ENCODE peak calls at places on chromosome 13, in nine cellular contexts. J is body of pancreas, W is ascending aorta, R is tibial artery, H is ovary, E is fibroblast of lung, U is endodermal cell, M is AG04449, K is NB4. A is an unnamed sample.

GRCh38 chr13:49435992-49436391 is 7.9 kb downstream of the CAB39L start:
- DNase-seq in M (no peak), J (no peak), K (no peak), R (no peak), W (no peak), H (no peak), U (no peak), E (peak), A (peak)

GRCh38 chr13:109790951-109791605 is 4.7 kb upstream of the IRS2 start:
- DNase-seq in W (no peak), R (no peak), M (no peak), E (peak), U (peak), H (no peak), K (peak), J (peak), A (no peak)

GRCh38 chr13:111531505-111531904 is 211.1 kb downstream of the TEX29 start:
- DNase-seq in W (no peak), J (peak), E (no peak), K (peak), H (no peak), R (no peak), U (no peak), M (no peak), A (no peak)

GRCh38 chr13:39875583-39875982 is 220.1 kb downstream of the COG6 start:
- DNase-seq in H (no peak), R (no peak), K (no peak), U (no peak), J (no peak), W (no peak), E (no peak), M (no peak), A (peak)

GRCh38 chr13:20456737-20457136 is 68.9 kb downstream of the CRYL1 start:
- DNase-seq in J (no peak), W (no peak), E (no peak), M (no peak), U (no peak), R (no peak), K (no peak), H (no peak), A (no peak)

GRCh38 chr13:97559981-97560380 is 126.0 kb downstream of the RAP2A start:
- DNase-seq in K (no peak), E (no peak), R (no peak), J (no peak), W (no peak), H (no peak), U (no peak), M (no peak), A (no peak)

GRCh38 chr13:71028884-71029283 is 838.1 kb downstream of the DACH1 start:
- DNase-seq in K (no peak), E (no peak), R (no peak), J (no peak), W (no peak), U (no peak), H (no peak), M (no peak), A (no peak)

GRCh38 chr13:75931116-75931515 is 295.0 kb downstream of the LMO7 start:
- DNase-seq in W (no peak), E (peak), J (no peak), H (no peak), U (no peak), R (no peak), M (peak), K (no peak), A (no peak)

DNA sequence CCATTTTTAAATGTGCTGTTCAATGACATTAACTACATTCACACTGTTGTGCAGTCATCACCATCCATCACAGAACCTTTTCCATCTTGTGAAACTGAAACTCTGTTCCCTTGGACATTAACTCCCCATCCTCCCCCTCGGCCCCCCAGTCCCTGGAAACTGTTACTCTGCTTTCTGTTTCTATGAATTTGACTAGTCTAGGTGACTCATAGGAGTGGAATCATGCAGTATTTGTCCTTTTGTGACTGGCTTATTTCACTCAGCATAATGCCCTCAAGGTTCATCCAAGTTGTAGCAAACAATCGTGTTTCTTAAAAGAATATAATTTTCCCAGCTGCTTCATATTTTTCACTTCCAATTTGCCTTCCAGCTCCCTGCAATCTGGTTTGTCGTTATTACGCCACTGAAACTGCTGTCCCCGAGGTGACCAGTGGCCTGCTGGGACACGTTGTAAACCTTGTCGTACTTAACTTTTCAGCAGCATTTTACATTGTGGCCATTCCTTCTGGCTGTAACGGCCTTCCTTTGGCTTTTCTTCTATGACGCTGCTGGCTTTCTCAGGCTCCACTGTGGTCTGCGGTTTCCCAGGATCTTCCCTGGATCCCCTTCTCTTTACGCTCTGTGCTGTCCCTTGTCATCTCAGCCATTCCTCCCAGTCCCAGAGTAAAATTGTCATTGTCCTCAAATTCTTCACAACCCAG is 74.0 kb downstream of the DHRS12 start:
- DNase-seq in E (peak), U (no peak), H (peak), J (no peak), K (peak), M (peak), R (peak), W (peak), A (peak)
- H3K4me3 ChIP-seq in E (peak), U (no peak), H (no peak), J (no peak), K (peak), M (no peak), R (peak), W (peak), A (peak)

GRCh38 chr13:27449936-27450828 is at the start of gene MTIF3:
- DNase-seq in J (peak), H (peak), U (peak), K (peak), W (peak), E (peak), M (peak), R (peak), A (peak)
- TF ChIP-seq CTCF in J (peak), H (no peak), U (no peak), K (no peak), W (no peak), E (no peak), M (no peak), R (no peak), A (peak)

GRCh38 chr13:77323858-77324257 is 3.0 kb downstream of the MYCBP2 start:
- DNase-seq in E (peak), M (no peak), W (no peak), K (peak), H (no peak), R (no peak), U (no peak), J (no peak), A (no peak)
- H3K4me3 ChIP-seq in E (no peak), M (no peak), W (no peak), K (peak), H (no peak), R (no peak), U (no peak), J (no peak), A (no peak)

GRCh38 chr13:95552539-95553270 is at the start of gene CLDN10:
- DNase-seq in R (no peak), J (peak), E (no peak), K (no peak), W (no peak), M (no peak), U (peak), H (no peak), A (no peak)

GRCh38 chr13:95556981-95557380 is 4.5 kb downstream of the CLDN10 start:
- DNase-seq in R (no peak), M (no peak), E (no peak), J (no peak), K (no peak), U (no peak), H (no peak), W (no peak), A (no peak)

GRCh38 chr13:95553614-95554385 is 1.3 kb downstream of the CLDN10 start:
- DNase-seq in J (peak), H (no peak), E (no peak), W (no peak), R (no peak), U (peak), K (no peak), M (no peak), A (no peak)

GRCh38 chr13:95552208-95552538 is 347 bp upstream of the CLDN10 start:
- DNase-seq in J (no peak), E (no peak), W (no peak), K (no peak), H (no peak), R (no peak), M (no peak), U (no peak), A (no peak)

DNA sequence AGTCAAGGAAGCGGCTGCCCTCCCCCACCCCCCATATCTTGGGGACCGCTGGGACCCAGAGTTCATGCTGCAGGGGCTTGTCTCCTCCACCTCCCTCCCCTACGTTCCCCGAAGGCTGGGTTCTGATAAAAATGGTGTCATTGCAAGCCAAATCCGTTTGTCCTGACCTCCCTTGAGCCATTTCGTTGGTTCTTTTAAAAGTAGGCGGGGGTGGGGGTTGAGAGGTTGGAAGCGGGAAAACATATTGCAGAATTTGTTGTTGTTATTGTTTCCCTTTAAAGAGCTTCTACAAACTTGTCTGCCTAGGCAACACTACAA is 710 bp downstream of the CLDN10 start:
- DNase-seq in U (no peak), H (no peak), W (no peak), E (no peak), M (no peak), R (no peak), J (no peak), K (no peak), A (no peak)
- TF ChIP-seq CTCF in U (no peak), H (no peak), W (no peak), E (no peak), M (no peak), R (no peak), J (no peak), K (no peak), A (no peak)

DNA sequence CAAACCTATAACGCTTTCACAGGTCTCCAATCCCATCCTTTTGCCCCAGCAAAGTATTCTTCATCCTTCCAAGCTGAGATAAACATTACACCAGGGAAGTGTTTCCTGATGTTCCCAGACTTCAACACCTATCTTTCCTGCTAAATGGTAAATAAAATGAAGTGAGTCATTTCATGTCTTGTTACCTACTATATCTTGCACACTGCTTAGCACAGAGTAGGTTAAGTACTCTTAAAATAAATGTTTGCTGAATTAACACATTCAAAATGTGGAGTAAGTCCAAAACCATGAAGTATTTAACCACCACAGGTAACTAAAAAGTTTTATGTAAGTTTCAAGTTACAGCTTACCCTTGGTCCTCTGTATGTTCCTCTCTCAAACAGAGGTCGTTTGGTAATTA is 3.4 kb downstream of the RBM26 start:
- DNase-seq in M (no peak), R (no peak), H (no peak), E (no peak), W (no peak), J (no peak), U (no peak), K (no peak), A (no peak)
- H3K4me3 ChIP-seq in M (no peak), R (no peak), H (no peak), E (peak), W (peak), J (no peak), U (peak), K (peak), A (no peak)